ENCODE peak calls at places on chromosome 18, in six cellular contexts. T is substantia nigra, B is progenitor cell of endocrine pancreas, I is fibroblast of pulmonary artery, A is Kasumi-1, D is NCI-H1417. Z is an unnamed sample.

GRCh38 chr18:32378705-32379104 is 92.0 kb downstream of the GAREM1 start:
- DNase-seq in T (no peak), B (no peak), D (no peak), A (no peak), I (peak; percentile 80), Z (no peak)

GRCh38 chr18:14947482-14948162 is 199.7 kb downstream of the ANKRD30B start:
- DNase-seq in B (no peak), D (no peak), I (no peak), T (no peak), A (no peak), Z (no peak)

GRCh38 chr18:11040823-11041712 is 108.3 kb downstream of the PIEZO2 start:
- DNase-seq in D (peak; percentile 26), T (peak; percentile 2), B (peak; percentile 31), A (peak; percentile 53), I (peak; percentile 78), Z (no peak)

GRCh38 chr18:75809392-75809791 is 381.9 kb upstream of the SMIM21 start:
- DNase-seq in A (no peak), D (no peak), B (no peak), T (no peak), I (no peak), Z (no peak)

GRCh38 chr18:58805482-58806187 is 59.0 kb upstream of the ZNF532 start:
- DNase-seq in T (no peak), D (peak; percentile 94), B (no peak), I (no peak), A (no peak), Z (no peak)

GRCh38 chr18:12408247-12408869 is 629 bp downstream of the PRELID3A start:
- DNase-seq in T (no peak), D (peak; percentile 71), I (peak; percentile 29), A (peak; percentile 40), B (no peak), Z (no peak)

GRCh38 chr18:75730249-75730648 is 302.7 kb upstream of the SMIM21 start:
- DNase-seq in B (no peak), I (no peak), T (no peak), D (no peak), A (no peak), Z (no peak)

GRCh38 chr18:78659748-78660147 is 319.9 kb upstream of the SALL3 start:
- DNase-seq in I (no peak), D (peak; percentile 23), T (peak; percentile 43), A (no peak), B (peak; percentile 32), Z (no peak)

GRCh38 chr18:58183226-58183625 is 139.2 kb downstream of the NEDD4L start:
- DNase-seq in B (no peak), A (no peak), D (peak; percentile 86), T (no peak), I (no peak), Z (no peak)

GRCh38 chr18:46516555-46516954 is 140.5 kb downstream of the LOXHD1 start:
- DNase-seq in I (no peak), T (no peak), A (no peak), B (no peak), D (no peak), Z (no peak)